ENCODE peak calls at places on chromosome 1, in six cellular contexts. H, P, G, T, O and F are unnamed samples.

GRCh38 chr1:80825067-80825466 is 975.7 kb upstream of the ADGRL2 start:
- DNase-seq in H (no peak), P (no peak), G (no peak), T (no peak), O (no peak), F (no peak)

GRCh38 chr1:184222561-184223157 is 164.2 kb upstream of the C1orf21 start:
- DNase-seq in H (peak), P (peak), G (peak), T (peak), O (peak), F (peak)

GRCh38 chr1:224784606-224785328 is 144.7 kb upstream of the DNAH14 start:
- DNase-seq in H (peak), P (no peak), G (peak), T (no peak), O (no peak), F (peak)

GRCh38 chr1:58430355-58431335 is 115.9 kb downstream of the OMA1 start:
- DNase-seq in H (no peak), P (no peak), G (no peak), T (no peak), O (no peak), F (no peak)

GRCh38 chr1:206460846-206461426 is 9.3 kb upstream of the IKBKE start:
- DNase-seq in H (no peak), P (no peak), G (no peak), T (no peak), O (no peak), F (no peak)

GRCh38 chr1:12409676-12410075 is 179.8 kb downstream of the VPS13D start:
- DNase-seq in H (no peak), P (no peak), G (no peak), T (no peak), O (peak), F (peak)

GRCh38 chr1:58883037-58883887 is 99.4 kb upstream of the JUN start:
- DNase-seq in H (peak), P (peak), G (peak), T (peak), O (peak), F (peak)

GRCh38 chr1:6614953-6615785 is 1.6 kb downstream of the PHF13 start:
- DNase-seq in H (no peak), P (peak), G (no peak), T (no peak), O (no peak), F (peak)

GRCh38 chr1:232538224-232538942 is 91.5 kb downstream of the SIPA1L2 start:
- DNase-seq in H (peak), P (peak), G (peak), T (peak), O (no peak), F (peak)

GRCh38 chr1:15035236-15035635 is 118.3 kb upstream of the TMEM51 start:
- DNase-seq in H (no peak), P (no peak), G (no peak), T (no peak), O (no peak), F (no peak)

GRCh38 chr1:225998560-225999226 is 450 bp downstream of the SDE2 start:
- DNase-seq in H (peak), P (no peak), G (peak), T (no peak), O (no peak), F (peak)

GRCh38 chr1:154840557-154841176 is 29.4 kb downstream of the KCNN3 start:
- DNase-seq in H (no peak), P (peak), G (no peak), T (no peak), O (no peak), F (no peak)

GRCh38 chr1:167563579-167564246 is 10.2 kb upstream of the CREG1 start:
- DNase-seq in H (peak), P (no peak), G (no peak), T (no peak), O (no peak), F (no peak)

GRCh38 chr1:178723541-178723940 is 1.5 kb upstream of the RALGPS2 start:
- DNase-seq in H (no peak), P (no peak), G (peak), T (no peak), O (no peak), F (no peak)

GRCh38 chr1:236167154-236167553 is 24.8 kb downstream of the GPR137B start:
- DNase-seq in H (no peak), P (no peak), G (no peak), T (no peak), O (no peak), F (no peak)

GRCh38 chr1:145977486-145978476 is 13.3 kb downstream of the POLR3GL start:
- DNase-seq in H (peak), P (peak), G (peak), T (peak), O (peak), F (peak)

GRCh38 chr1:158246650-158247049 is 7.6 kb upstream of the CD1A start:
- DNase-seq in H (peak), P (peak), G (no peak), T (no peak), O (no peak), F (no peak)

GRCh38 chr1:15287591-15287990 is 40.6 kb downstream of the FHAD1 start:
- DNase-seq in H (no peak), P (no peak), G (no peak), T (no peak), O (no peak), F (no peak)

GRCh38 chr1:26003756-26004155 is 5.9 kb upstream of the PAFAH2 start:
- DNase-seq in H (no peak), P (no peak), G (no peak), T (no peak), O (no peak), F (no peak)

GRCh38 chr1:25549273-25550154 is 6.1 kb downstream of the LDLRAP1 start:
- DNase-seq in H (peak), P (no peak), G (no peak), T (no peak), O (peak), F (no peak)

GRCh38 chr1:28553229-28553930 is 495 bp downstream of the TRNAU1AP start:
- DNase-seq in H (peak), P (peak), G (peak), T (peak), O (peak), F (peak)

GRCh38 chr1:82919828-82920227 is 1079.1 kb downstream of the TTLL7 start:
- DNase-seq in H (no peak), P (no peak), G (peak), T (no peak), O (no peak), F (no peak)

GRCh38 chr1:209895709-209896108 is 42.3 kb upstream of the SYT14 start:
- DNase-seq in H (peak), P (peak), G (peak), T (no peak), O (no peak), F (peak)

GRCh38 chr1:85200870-85201339 is at the start of gene SYDE2:
- DNase-seq in H (peak), P (peak), G (peak), T (peak), O (peak), F (peak)

GRCh38 chr1:195026792-195027191 is 1581.4 kb downstream of the KCNT2 start:
- DNase-seq in H (no peak), P (no peak), G (no peak), T (no peak), O (no peak), F (no peak)

GRCh38 chr1:224497714-224498573 is 63.3 kb upstream of the WDR26 start:
- DNase-seq in H (peak), P (peak), G (peak), T (peak), O (no peak), F (peak)

GRCh38 chr1:36118396-36118795 is 6.6 kb downstream of the COL8A2 start:
- DNase-seq in H (no peak), P (no peak), G (no peak), T (no peak), O (no peak), F (no peak)

GRCh38 chr1:16158025-16158424 is 2.2 kb upstream of the EPHA2 start:
- DNase-seq in H (no peak), P (no peak), G (no peak), T (no peak), O (no peak), F (no peak)

GRCh38 chr1:9289090-9289534 is 3.6 kb upstream of the SPSB1 start:
- DNase-seq in H (peak), P (peak), G (peak), T (peak), O (peak), F (peak)

GRCh38 chr1:29230553-29231378 is at the start of gene MECR:
- DNase-seq in H (peak), P (peak), G (peak), T (peak), O (peak), F (peak)

GRCh38 chr1:205678286-205679111 is 1.8 kb downstream of the SLC45A3 start:
- DNase-seq in H (no peak), P (no peak), G (peak), T (no peak), O (peak), F (peak)

GRCh38 chr1:93255222-93256079 is 74.9 kb downstream of the CCDC18 start:
- DNase-seq in H (peak), P (no peak), G (peak), T (no peak), O (no peak), F (peak)

GRCh38 chr1:184483101-184483813 is 96.4 kb downstream of the C1orf21 start:
- DNase-seq in H (peak), P (no peak), G (peak), T (no peak), O (no peak), F (peak)

GRCh38 chr1:41469706-41470105 is 14.8 kb downstream of the EDN2 start:
- DNase-seq in H (no peak), P (no peak), G (no peak), T (no peak), O (no peak), F (no peak)

GRCh38 chr1:41465741-41466140 is 18.7 kb downstream of the EDN2 start:
- DNase-seq in H (no peak), P (no peak), G (peak), T (no peak), O (no peak), F (no peak)

GRCh38 chr1:41466146-41466545 is 18.3 kb downstream of the EDN2 start:
- DNase-seq in H (no peak), P (no peak), G (no peak), T (no peak), O (peak), F (no peak)

GRCh38 chr1:41467673-41468072 is 16.8 kb downstream of the EDN2 start:
- DNase-seq in H (no peak), P (no peak), G (no peak), T (no peak), O (peak), F (no peak)

GRCh38 chr1:41468082-41468762 is 16.3 kb downstream of the EDN2 start:
- DNase-seq in H (no peak), P (no peak), G (no peak), T (no peak), O (peak), F (no peak)
- H3K9ac ChIP-seq in H (no peak), P (no peak), G (no peak), T (no peak), O (no peak), F (no peak)

GRCh38 chr1:1989759-1990158 is 13.8 kb downstream of the CFAP74 start:
- DNase-seq in H (no peak), P (no peak), G (peak), T (no peak), O (no peak), F (no peak)
- H3K9ac ChIP-seq in H (no peak), P (no peak), G (no peak), T (no peak), O (no peak), F (peak)

GRCh38 chr1:234980657-234981396 is 147.8 kb downstream of the TOMM20 start:
- DNase-seq in H (peak), P (no peak), G (peak), T (no peak), O (peak), F (peak)

GRCh38 chr1:234979316-234980223 is 149.1 kb downstream of the TOMM20 start:
- DNase-seq in H (no peak), P (no peak), G (no peak), T (no peak), O (no peak), F (no peak)

GRCh38 chr1:234978397-234979291 is 150.0 kb downstream of the TOMM20 start:
- DNase-seq in H (peak), P (no peak), G (peak), T (no peak), O (peak), F (peak)

GRCh38 chr1:234981758-234982157 is 146.9 kb downstream of the TOMM20 start:
- DNase-seq in H (no peak), P (no peak), G (no peak), T (no peak), O (no peak), F (no peak)

DNA sequence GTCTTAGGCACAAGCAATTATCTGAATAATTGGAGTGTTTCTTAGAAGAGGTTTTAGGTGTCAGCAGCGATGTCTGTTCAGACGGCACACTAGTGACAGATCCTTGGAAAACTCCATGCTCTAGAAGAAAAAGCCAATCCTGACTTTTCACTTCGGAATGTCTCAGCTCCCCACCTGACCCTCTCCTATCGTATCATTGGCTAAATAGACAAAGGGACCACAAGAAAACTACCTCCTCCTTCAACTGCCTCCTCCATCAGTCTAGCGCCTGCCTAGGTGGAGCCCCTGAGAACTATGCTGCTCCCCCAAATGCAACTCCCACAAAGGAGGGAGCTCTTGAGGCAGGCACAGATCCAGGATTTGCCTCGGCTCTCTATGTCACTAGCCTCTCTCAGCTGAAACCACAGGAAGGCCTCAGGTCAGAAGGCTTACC is 148.4 kb downstream of the TOMM20 start:
- DNase-seq in H (peak), P (no peak), G (no peak), T (no peak), O (no peak), F (no peak)
- H3K9ac ChIP-seq in H (peak), P (no peak), G (peak), T (no peak), O (peak), F (peak)

GRCh38 chr1:32927441-32927840 is 26.3 kb upstream of the TMEM54 start:
- DNase-seq in H (no peak), P (no peak), G (no peak), T (no peak), O (no peak), F (no peak)
- H3K9ac ChIP-seq in H (no peak), P (no peak), G (no peak), T (no peak), O (no peak), F (no peak)

DNA sequence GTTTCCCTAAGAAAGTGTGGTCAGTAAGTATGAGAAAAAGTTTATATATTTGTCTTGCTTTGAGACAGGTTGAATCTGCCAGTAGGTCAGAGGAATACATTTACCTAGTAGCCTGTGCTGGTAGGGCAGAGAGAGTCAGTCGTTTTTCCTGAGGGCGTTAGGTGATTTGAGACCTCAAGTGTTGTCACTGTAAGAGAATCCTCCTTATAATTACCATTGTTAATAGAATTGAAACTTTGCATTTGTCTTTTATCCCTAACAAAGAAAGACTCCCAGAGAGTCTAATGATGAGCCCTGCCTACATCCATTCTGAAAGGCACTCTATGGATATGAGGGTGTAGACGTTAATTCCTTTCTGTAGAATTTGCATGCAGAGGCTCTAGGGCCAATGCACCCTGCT is 16.4 kb downstream of the PBX1 start:
- DNase-seq in H (no peak), P (peak), G (no peak), T (peak), O (no peak), F (no peak)
- H3K9ac ChIP-seq in H (no peak), P (no peak), G (no peak), T (no peak), O (no peak), F (no peak)